ENCODE peak calls at places on chromosomes 12 and 14, in four cellular contexts. H, M, P and R are unnamed samples. For H3K4me1, the result is how much of the 10 kb centered on the place peaks cover.

GRCh38 chr12:59929091-59929490 is 333.3 kb downstream of the SLC16A7 start:
- DNase-seq in H (no peak), M (no peak), P (no peak), R (peak)

GRCh38 chr12:49708851-49709250 is 1.6 kb upstream of the FMNL3 start:
- DNase-seq in H (no peak), M (no peak), P (no peak), R (no peak)

GRCh38 chr12:2450553-2450952 is 344.2 kb upstream of the FKBP4 start:
- DNase-seq in H (no peak), M (no peak), P (no peak), R (no peak)

GRCh38 chr12:121452356-121453021 is 52.6 kb downstream of the RNF34 start:
- DNase-seq in H (peak), M (peak), P (no peak), R (no peak)

GRCh38 chr14:89292579-89293348 is 124.3 kb downstream of the FOXN3 start:
- DNase-seq in H (no peak), M (no peak), P (no peak), R (no peak)

GRCh38 chr14:87261621-87262020 is 731.4 kb downstream of the GALC start:
- DNase-seq in H (no peak), M (no peak), P (no peak), R (no peak)

GRCh38 chr14:99950191-99950590 is 115.0 kb upstream of the EVL start:
- DNase-seq in H (no peak), M (no peak), P (no peak), R (no peak)

GRCh38 chr14:99066378-99066777 is 205.6 kb downstream of the BCL11B start:
- DNase-seq in H (no peak), M (no peak), P (no peak), R (no peak)

GRCh38 chr12:131473721-131474709 is 236.9 kb upstream of the SFSWAP start:
- DNase-seq in H (no peak), M (no peak), P (no peak), R (peak)

GRCh38 chr12:124883263-124883876 is 19.7 kb upstream of the SCARB1 start:
- DNase-seq in H (no peak), M (no peak), P (no peak), R (no peak)

GRCh38 chr12:32471601-32472001 is 72.2 kb downstream of the FGD4 start:
- DNase-seq in H (no peak), M (no peak), P (no peak), R (no peak)

GRCh38 chr14:100193417-100194357 is 34.2 kb upstream of the DEGS2 start:
- DNase-seq in H (peak), M (no peak), P (peak), R (no peak)

GRCh38 chr12:26162905-26163304 is 32.5 kb upstream of the SSPN start:
- DNase-seq in H (no peak), M (no peak), P (no peak), R (no peak)

GRCh38 chr12:102757874-102758244 is 159.2 kb downstream of the PAH start:
- DNase-seq in H (no peak), M (no peak), P (no peak), R (no peak)

GRCh38 chr12:102757154-102757873 is 159.7 kb downstream of the PAH start:
- DNase-seq in H (peak), M (no peak), P (no peak), R (no peak)

GRCh38 chr12:102756564-102756963 is 160.5 kb downstream of the PAH start:
- DNase-seq in H (no peak), M (no peak), P (no peak), R (no peak)

GRCh38 chr12:102753802-102754201 is 163.2 kb downstream of the PAH start:
- DNase-seq in H (no peak), M (no peak), P (no peak), R (no peak)

GRCh38 chr12:102755271-102755670 is 161.8 kb downstream of the PAH start:
- DNase-seq in H (no peak), M (no peak), P (no peak), R (no peak)
- H3K4me1 ChIP-seq in H (under half), M (under half), P (under half), R (under half)

DNA sequence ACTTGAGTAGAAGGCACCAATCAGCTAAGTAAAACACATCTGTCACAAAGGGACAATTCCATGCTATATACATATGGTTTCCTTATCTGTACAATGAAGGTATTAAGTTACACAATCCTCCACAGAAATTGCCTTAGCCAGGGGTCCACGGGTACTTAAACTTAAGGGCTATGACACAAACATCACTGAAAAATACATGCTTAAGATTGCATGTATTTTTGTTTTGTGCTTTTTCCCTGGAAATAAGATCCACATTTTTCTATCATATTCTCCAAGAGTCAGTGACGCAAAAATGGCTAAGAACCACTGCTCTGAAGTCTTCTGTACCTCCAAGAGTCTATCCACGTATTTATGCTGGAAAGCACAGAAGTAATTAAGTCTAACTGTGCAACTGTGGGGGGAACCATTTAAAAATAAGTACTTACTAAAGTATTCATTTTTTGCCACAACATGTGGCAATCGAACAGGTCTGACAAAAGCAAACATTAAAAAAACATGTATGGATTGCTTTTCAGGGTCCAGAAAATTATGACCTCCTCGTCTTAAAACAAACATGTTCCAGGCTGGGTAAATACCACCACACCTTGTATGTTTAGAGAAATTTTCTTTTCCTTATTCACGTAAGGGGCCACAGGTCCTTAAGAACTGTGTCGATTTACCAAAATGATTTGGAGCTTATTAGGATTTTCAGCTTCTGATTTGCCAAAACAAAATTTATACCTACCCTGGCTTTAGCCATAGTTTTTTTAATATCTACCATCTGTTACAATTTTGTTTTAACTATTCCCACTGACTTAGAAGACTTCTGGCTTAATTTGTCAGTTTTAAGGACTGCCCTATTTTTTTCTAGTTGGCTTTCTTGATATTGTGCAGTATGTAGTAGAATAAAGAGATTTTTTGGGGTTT is 2.8 kb downstream of the SLC38A2 start:
- DNase-seq in H (no peak), M (no peak), P (no peak), R (no peak)
- H3K4me1 ChIP-seq in H (under half), M (half or more), P (half or more), R (half or more)

GRCh38 chr12:40212566-40212965 is 12.2 kb upstream of the LRRK2 start:
- DNase-seq in H (no peak), M (no peak), P (no peak), R (no peak)

GRCh38 chr12:40208707-40209106 is 16.1 kb upstream of the LRRK2 start:
- DNase-seq in H (no peak), M (no peak), P (no peak), R (no peak)

GRCh38 chr12:40207551-40207950 is 17.2 kb upstream of the LRRK2 start:
- DNase-seq in H (no peak), M (no peak), P (no peak), R (no peak)

GRCh38 chr12:40209886-40210285 is 14.9 kb upstream of the LRRK2 start:
- DNase-seq in H (no peak), M (no peak), P (no peak), R (no peak)

DNA sequence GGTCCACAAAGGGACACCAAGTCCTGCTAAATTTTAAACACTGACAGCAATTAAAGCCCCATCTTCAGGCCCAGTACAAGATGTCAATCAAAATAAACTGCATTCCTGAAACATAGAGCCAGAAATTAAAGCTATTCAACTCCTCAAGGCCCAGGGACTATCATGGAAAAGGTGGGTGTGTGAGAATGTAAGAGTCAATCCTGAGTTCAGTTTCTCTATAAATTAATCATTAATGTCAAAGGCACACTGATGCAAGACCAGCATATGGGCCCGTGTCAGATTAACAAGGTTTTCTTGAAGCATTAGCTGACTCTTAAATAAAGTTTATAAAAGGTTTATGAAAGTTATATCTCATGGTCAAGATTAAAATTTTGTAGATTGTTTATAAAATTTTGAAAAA is 13.6 kb upstream of the LRRK2 start:
- DNase-seq in H (no peak), M (no peak), P (no peak), R (no peak)
- H3K4me1 ChIP-seq in H (under half), M (under half), P (under half), R (under half)

GRCh38 chr14:103115845-103116572 is 7.3 kb upstream of the TNFAIP2 start:
- DNase-seq in H (no peak), M (no peak), P (no peak), R (no peak)

GRCh38 chr14:103118663-103119404 is 4.4 kb upstream of the TNFAIP2 start:
- DNase-seq in H (no peak), M (no peak), P (no peak), R (peak)

GRCh38 chr14:103113774-103114173 is 9.5 kb upstream of the TNFAIP2 start:
- DNase-seq in H (no peak), M (no peak), P (no peak), R (no peak)

GRCh38 chr14:103118019-103118662 is 5.1 kb upstream of the TNFAIP2 start:
- DNase-seq in H (peak), M (peak), P (no peak), R (no peak)

DNA sequence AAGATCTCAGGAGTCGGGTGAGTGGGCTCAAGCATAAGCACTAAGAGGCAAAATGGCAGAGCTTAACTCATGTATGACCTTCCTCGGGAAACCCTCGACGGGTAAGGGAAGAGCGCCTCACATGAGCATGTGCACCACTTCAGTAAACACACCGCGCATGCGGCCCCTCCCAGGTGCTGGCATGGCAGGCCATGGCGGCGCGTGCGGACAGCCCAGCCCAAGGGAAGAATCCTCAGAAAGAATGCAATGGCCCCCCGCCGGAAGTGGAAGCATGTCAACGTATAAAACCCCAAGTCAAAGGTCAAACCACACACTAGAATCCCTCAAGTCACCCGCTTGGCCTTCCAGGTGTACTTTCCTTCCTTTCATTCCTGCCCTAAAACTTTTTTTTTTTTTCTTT is 6.6 kb upstream of the TNFAIP2 start:
- DNase-seq in H (no peak), M (no peak), P (no peak), R (no peak)
- H3K4me1 ChIP-seq in H (under half), M (under half), P (under half), R (under half)

GRCh38 chr12:99069371-99069770 is 424.3 kb downstream of the APAF1 start:
- DNase-seq in H (no peak), M (no peak), P (no peak), R (no peak)

GRCh38 chr12:99063182-99063581 is 418.1 kb downstream of the APAF1 start:
- DNase-seq in H (no peak), M (no peak), P (no peak), R (no peak)

GRCh38 chr12:99066726-99067125 is 421.6 kb downstream of the APAF1 start:
- DNase-seq in H (no peak), M (no peak), P (no peak), R (no peak)

GRCh38 chr12:99067171-99067785 is 422.2 kb downstream of the APAF1 start:
- DNase-seq in H (no peak), M (no peak), P (no peak), R (no peak)
- H3K4me1 ChIP-seq in H (under half), M (under half), P (under half), R (under half)

DNA sequence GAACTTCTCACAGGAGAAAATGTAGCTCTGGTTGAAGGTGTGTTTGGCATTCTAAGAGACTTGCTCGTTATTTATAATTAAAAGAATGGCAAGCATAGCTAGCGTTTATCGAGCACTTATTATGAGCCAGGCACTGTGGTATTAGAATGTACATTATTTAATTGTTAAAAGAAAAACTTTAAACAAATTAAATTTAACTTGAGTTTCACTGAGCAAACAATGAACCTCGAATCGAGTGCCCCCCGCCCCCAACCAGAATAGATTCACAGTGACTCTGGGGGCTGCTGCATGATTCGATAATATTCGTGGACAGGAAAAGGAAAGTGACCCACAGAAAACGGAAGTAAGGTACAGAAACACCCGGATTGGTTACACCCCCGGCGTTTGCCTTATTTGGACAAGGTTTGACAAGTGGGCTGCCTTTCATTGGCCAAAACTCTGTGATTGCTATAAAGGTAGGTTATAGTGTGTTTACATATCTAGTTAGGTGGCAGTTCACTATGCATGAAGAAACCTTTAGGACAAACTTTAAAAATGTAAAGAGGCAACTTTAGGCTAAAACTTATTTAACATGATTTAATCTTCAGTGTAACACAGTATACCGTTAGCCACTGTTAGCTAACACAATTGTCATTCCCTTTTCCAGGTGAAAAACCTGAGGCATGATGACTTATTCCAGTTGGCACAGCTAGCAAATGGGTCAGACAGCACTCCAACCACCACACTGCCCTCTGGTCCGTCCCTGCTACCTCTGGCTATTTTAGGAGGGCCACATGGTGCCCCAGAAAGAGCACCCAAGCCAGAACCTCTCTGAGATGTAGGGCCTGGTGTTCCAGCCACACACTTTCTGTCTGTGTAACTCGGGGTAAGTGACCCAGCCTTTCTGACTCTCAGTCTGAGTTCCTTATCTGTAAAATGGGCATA is 7.1 kb downstream of the SCNN1A start:
- DNase-seq in H (no peak), M (no peak), P (no peak), R (no peak)
- H3K4me1 ChIP-seq in H (under half), M (under half), P (under half), R (under half)